ENCODE peak calls at places on chromosomes 12 and 14, in ten cellular contexts. I is keratinocyte, S is PC-3, Q is MM.1S, K is GM23338, N is HCT116, Z is neural progenitor cell, W is HepG2, M is GM23248, Y is endothelial cell of umbilical vein. V is an unnamed sample.

GRCh38 chr12:49891476-49891875 is 12.2 kb downstream of the FAIM2 start:
- DNase-seq in I (no peak), Z (no peak), W (no peak), N (no peak), M (no peak), K (no peak), Y (no peak), Q (no peak), S (no peak), V (no peak)

GRCh38 chr12:130254476-130255276 is 83.0 kb upstream of the PIWIL1 start:
- DNase-seq in K (no peak), Y (no peak), M (no peak), S (no peak), W (no peak), Q (no peak), I (no peak), N (no peak), Z (peak), V (no peak)

GRCh38 chr14:22841311-22841710 is 4.9 kb downstream of the MMP14 start:
- DNase-seq in Y (no peak), M (no peak), Z (no peak), S (no peak), Q (no peak), K (no peak), W (no peak), N (no peak), I (no peak), V (no peak)

GRCh38 chr14:20679907-20680306 is 4.5 kb upstream of the RNASE4 start:
- DNase-seq in N (no peak), Y (peak), Z (peak), M (peak), I (peak), Q (peak), S (peak), W (peak), K (peak), V (no peak)

GRCh38 chr12:93025145-93026103 is 96.3 kb upstream of the EEA1 start:
- DNase-seq in W (no peak), M (peak), Q (peak), Y (peak), N (peak), Z (peak), S (peak), I (no peak), K (peak), V (peak)

GRCh38 chr12:124673881-124674617 is 106.6 kb upstream of the NCOR2 start:
- DNase-seq in Y (no peak), Q (no peak), K (no peak), M (no peak), W (no peak), S (no peak), I (no peak), Z (no peak), N (no peak), V (no peak)

GRCh38 chr12:2335109-2335508 is 282.3 kb downstream of the CACNA1C start:
- DNase-seq in Y (peak), Q (no peak), Z (no peak), N (no peak), M (no peak), S (no peak), K (no peak), I (no peak), W (no peak), V (no peak)

GRCh38 chr14:31021576-31021949 is 3.9 kb upstream of the AP4S1 start:
- DNase-seq in K (no peak), Z (no peak), I (no peak), N (no peak), Q (no peak), W (no peak), Y (no peak), M (no peak), S (no peak), V (no peak)

GRCh38 chr14:78345346-78345745 is 175.2 kb downstream of the NRXN3 start:
- DNase-seq in W (no peak), M (no peak), N (no peak), Y (no peak), Q (no peak), K (no peak), Z (peak), S (no peak), I (no peak), V (no peak)

GRCh38 chr12:117518594-117519270 is 157.3 kb upstream of the NOS1 start:
- DNase-seq in Z (no peak), K (no peak), W (peak), I (no peak), S (peak), Q (no peak), M (no peak), Y (no peak), N (no peak), V (no peak)

GRCh38 chr12:102474438-102475064 is 5.8 kb downstream of the IGF1 start:
- DNase-seq in Z (no peak), W (no peak), M (peak), Q (no peak), Y (no peak), K (no peak), I (no peak), S (no peak), N (peak), V (peak)

GRCh38 chr14:30214456-30215090 is 286.9 kb upstream of the PRKD1 start:
- DNase-seq in Q (peak), Z (peak), I (no peak), M (peak), S (peak), N (peak), K (peak), Y (peak), W (peak), V (peak)

GRCh38 chr14:95941897-95942296 is 65.3 kb downstream of the TUNAR start:
- DNase-seq in I (no peak), K (no peak), Y (no peak), W (no peak), Q (no peak), Z (no peak), M (no peak), N (no peak), S (no peak), V (no peak)

GRCh38 chr14:52700701-52701172 is 5.4 kb upstream of the ERO1A start:
- DNase-seq in I (peak), S (peak), Z (no peak), K (no peak), W (peak), N (peak), Y (peak), M (no peak), Q (no peak), V (peak)

GRCh38 chr12:65602579-65603295 is 221.5 kb upstream of the HMGA2 start:
- DNase-seq in S (peak), W (peak), I (no peak), Y (peak), M (peak), K (peak), Q (peak), N (peak), Z (peak), V (peak)

GRCh38 chr12:47753021-47754001 is 5.4 kb downstream of the RAPGEF3 start:
- DNase-seq in N (no peak), Y (peak), S (peak), Z (no peak), K (peak), Q (no peak), W (no peak), M (no peak), I (no peak), V (peak)

GRCh38 chr12:124486346-124486963 is 81.0 kb downstream of the NCOR2 start:
- DNase-seq in W (no peak), M (no peak), I (no peak), K (no peak), Z (no peak), N (no peak), Y (no peak), S (no peak), Q (no peak), V (no peak)

GRCh38 chr12:2054091-2055018 is 1.6 kb downstream of the CACNA1C start:
- DNase-seq in S (no peak), Y (no peak), Q (no peak), M (peak), I (no peak), K (peak), W (no peak), Z (peak), N (no peak), V (no peak)

GRCh38 chr12:3273409-3273853 is 196.3 kb downstream of the TSPAN9 start:
- DNase-seq in W (no peak), S (peak), I (no peak), K (no peak), N (peak), Y (no peak), Z (no peak), Q (no peak), M (peak), V (peak)

GRCh38 chr12:123064356-123064755 is 83.9 kb downstream of the ARL6IP4 start:
- DNase-seq in I (no peak), S (no peak), N (no peak), W (no peak), Q (no peak), Z (no peak), Y (no peak), K (no peak), M (no peak), V (no peak)

GRCh38 chr12:93019240-93019910 is 90.3 kb upstream of the EEA1 start:
- DNase-seq in M (no peak), N (no peak), S (no peak), W (no peak), Z (no peak), I (no peak), K (no peak), Q (no peak), Y (no peak), V (no peak)

GRCh38 chr12:27331299-27331926 is 1.2 kb upstream of the BMAL2 start:
- DNase-seq in I (peak), Q (peak), Y (peak), N (peak), Z (no peak), W (peak), M (peak), K (no peak), S (peak), V (peak)
- TF ChIP-seq EZH2 in I (no peak), Q (no peak), Y (no peak), N (no peak), Z (no peak), W (no peak), M (no peak), K (no peak), S (no peak), V (no peak)

GRCh38 chr12:19964549-19964948 is 403.8 kb upstream of the PDE3A start:
- DNase-seq in Q (no peak), M (peak), N (no peak), Z (no peak), S (no peak), K (no peak), I (no peak), Y (no peak), W (no peak), V (no peak)

GRCh38 chr12:19965196-19966038 is 402.9 kb upstream of the PDE3A start:
- DNase-seq in Y (no peak), S (no peak), I (no peak), Z (no peak), M (no peak), N (no peak), W (no peak), Q (no peak), K (no peak), V (no peak)

GRCh38 chr12:19967486-19967885 is 400.9 kb upstream of the PDE3A start:
- DNase-seq in Z (no peak), Q (no peak), Y (peak), M (peak), N (no peak), W (no peak), S (peak), K (no peak), I (no peak), V (peak)

GRCh38 chr12:19969476-19969875 is 398.9 kb upstream of the PDE3A start:
- DNase-seq in M (no peak), K (no peak), W (no peak), Y (no peak), Q (no peak), Z (no peak), S (no peak), I (no peak), N (no peak), V (no peak)

DNA sequence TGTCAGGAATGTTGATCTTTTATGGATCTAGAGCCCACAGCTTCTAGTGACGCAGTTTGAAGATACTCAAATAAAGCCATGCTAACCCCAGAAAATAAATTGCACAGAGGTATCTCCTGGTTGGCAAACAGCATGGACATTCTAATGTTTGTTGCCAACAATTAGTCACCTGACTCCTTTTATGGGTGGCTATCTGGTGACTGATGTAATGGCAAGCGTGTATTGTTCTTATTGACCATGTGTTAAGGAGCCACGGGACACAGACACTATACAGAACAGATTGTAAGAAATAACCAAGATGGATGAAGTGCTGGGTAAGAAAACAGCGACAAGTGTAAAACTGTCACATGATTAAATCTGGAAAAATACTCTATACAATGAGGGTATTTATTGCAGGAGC is 401.3 kb upstream of the PDE3A start:
- DNase-seq in N (no peak), Q (no peak), Y (no peak), S (no peak), I (no peak), K (no peak), M (peak), Z (no peak), W (no peak), V (no peak)
- H3K27ac ChIP-seq in N (no peak), Q (no peak), Y (peak), S (no peak), I (no peak), K (no peak), M (peak), Z (no peak), W (no peak), V (no peak)

GRCh38 chr14:44959538-44959937 is 2.2 kb downstream of the KLHL28 start:
- DNase-seq in Y (no peak), S (no peak), K (no peak), I (no peak), N (no peak), Q (no peak), M (no peak), Z (no peak), W (no peak), V (no peak)
- H3K4me3 ChIP-seq in Y (no peak), S (peak), K (peak), I (peak), N (peak), Q (peak), M (peak), Z (peak), W (no peak), V (peak)

GRCh38 chr12:52714887-52715281 is 11.6 kb upstream of the KRT77 start:
- DNase-seq in Y (no peak), Q (no peak), I (no peak), N (no peak), W (no peak), K (no peak), S (no peak), M (no peak), Z (no peak), V (no peak)

GRCh38 chr12:52710744-52711143 is 7.4 kb upstream of the KRT77 start:
- DNase-seq in K (no peak), M (no peak), Q (no peak), S (no peak), Y (no peak), Z (no peak), I (no peak), W (no peak), N (no peak), V (no peak)

GRCh38 chr12:52715416-52715815 is 12.1 kb upstream of the KRT77 start:
- DNase-seq in Q (no peak), Z (peak), I (no peak), W (peak), K (peak), M (no peak), S (peak), Y (no peak), N (peak), V (peak)

GRCh38 chr12:52716061-52716460 is 12.7 kb upstream of the KRT77 start:
- DNase-seq in Z (no peak), M (no peak), Y (no peak), N (no peak), S (no peak), K (no peak), Q (no peak), I (no peak), W (no peak), V (no peak)

DNA sequence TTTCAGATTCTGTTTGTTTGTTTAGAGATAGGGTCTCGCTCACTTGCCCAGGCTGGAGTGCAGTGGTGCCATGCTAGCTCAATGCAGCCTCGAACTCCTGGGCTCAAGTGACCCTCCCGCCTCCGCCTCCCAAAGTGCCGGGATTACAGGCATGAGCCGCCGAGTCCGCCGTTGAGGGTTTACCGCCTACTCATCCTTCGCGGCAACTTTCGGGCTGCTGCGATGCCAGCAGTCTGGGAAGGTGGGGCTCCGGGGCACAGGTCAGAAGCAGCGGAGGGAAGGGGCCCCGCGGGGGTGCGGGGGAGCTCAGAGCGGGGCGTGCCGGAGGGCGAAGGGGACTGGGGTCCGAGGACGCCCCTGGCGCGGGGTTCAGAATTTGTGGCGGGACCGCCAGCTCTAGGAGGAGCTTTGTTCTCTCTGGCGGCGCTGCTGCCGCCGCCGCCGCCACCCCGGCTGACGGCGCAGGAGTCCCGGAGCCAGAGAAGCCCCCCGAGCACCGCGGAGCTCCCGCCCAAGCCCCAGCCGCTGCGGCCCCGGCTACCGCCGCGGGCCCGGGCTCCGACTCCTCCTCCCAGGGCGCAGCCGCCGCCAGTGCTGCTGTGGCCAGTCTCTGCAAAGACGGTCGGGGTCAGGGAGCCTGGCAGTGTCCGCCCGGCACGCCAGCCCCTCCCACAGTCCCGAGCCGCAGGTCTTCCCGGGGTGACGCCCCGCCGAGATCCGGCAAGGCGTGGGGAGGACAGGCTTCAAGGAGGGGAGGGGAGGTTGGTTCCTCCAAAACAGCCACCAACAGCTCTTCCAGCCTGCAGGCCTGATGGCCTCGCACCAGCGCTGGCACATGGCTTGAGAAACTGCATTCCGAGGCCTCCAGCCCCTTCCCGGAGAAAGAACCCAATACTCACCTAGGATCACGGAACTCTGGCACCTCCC is 10.9 kb upstream of the KRT77 start:
- DNase-seq in Q (no peak), W (no peak), I (no peak), M (peak), N (no peak), Y (no peak), Z (peak), K (peak), S (no peak), V (no peak)
- TF ChIP-seq EZH2 in Q (no peak), W (no peak), I (peak), M (peak), N (no peak), Y (peak), Z (peak), K (no peak), S (no peak), V (peak)

DNA sequence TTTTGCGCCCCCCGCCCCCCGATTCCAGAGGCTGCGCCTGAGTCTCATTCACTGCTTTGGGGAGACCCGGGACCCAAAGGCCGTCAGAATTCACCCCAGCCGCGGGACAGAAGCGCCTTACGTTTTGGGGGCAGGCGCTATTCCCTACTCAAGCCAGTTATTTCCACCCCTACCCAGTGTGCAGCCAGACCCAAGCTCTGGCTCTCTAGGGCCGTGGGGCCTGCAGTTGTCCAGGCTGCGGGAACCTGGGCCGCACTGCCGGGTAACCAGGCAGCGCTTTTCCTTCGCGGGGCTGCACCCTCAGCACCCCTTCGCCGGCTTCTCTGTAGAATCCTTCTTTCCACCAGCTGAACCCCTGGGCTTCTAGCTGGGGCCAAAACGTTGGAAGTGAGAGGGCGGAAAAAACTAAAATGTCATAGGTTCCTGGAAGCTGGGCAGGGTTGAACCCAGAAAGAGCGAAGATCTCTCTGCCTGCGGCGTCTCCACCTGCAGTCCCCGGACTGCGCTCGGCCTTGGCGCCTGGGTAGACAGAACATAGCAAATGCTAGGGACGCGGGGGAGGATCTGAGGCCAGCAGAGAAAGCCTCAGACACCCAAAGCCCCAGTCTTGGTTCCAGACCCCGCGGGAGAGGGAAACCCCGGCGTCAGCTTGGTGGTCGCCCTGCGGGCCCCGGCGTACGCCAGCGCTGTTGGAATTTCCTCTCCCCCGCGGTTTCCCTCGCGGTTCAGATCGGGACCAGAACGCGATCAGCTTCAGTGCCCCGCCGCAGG is 18.4 kb downstream of the TBX3 start:
- DNase-seq in I (no peak), K (peak), Z (peak), N (no peak), S (peak), Q (no peak), Y (no peak), W (no peak), M (no peak), V (no peak)
- H3K27ac ChIP-seq in I (no peak), K (no peak), Z (no peak), N (no peak), S (peak), Q (no peak), Y (no peak), W (no peak), M (no peak), V (no peak)

GRCh38 chr14:75979071-75979571 is 2.7 kb downstream of the TGFB3 start:
- DNase-seq in Z (peak), I (no peak), K (peak), N (no peak), Q (no peak), Y (no peak), M (peak), S (peak), W (no peak), V (no peak)
- H3K4me3 ChIP-seq in Z (no peak), I (no peak), K (no peak), N (no peak), Q (no peak), Y (no peak), M (peak), S (peak), W (peak), V (no peak)

DNA sequence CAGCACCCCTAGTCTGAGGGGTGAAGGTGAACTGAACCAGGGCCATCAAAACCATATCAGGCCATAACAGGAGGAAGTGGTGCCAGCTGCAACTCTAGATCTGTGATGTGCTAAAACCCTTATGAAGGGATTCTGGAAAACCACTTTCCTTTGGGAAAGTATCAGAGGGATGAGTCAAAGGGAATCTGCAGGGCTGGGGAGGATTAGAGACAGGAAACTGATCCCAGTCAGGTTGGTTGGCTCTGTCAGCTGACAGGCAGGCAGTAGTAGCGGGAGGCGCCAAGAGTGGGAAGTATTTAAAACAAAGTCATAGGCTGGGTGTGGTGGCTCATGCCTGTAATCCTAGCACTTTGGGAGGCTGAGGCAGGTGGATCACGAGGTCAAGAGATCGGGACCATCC is 162.4 kb downstream of the PPM1H start:
- DNase-seq in I (no peak), M (peak), Q (no peak), W (no peak), Y (no peak), K (no peak), S (peak), Z (no peak), N (no peak), V (peak)
- TF ChIP-seq EZH2 in I (no peak), M (no peak), Q (no peak), W (no peak), Y (no peak), K (no peak), S (no peak), Z (no peak), N (no peak), V (no peak)